ENCODE peak calls at places on chromosome X, in nine cellular contexts. O is NCI-H2029; T is HS-5; F is choroid plexus epithelial cell; U is tibial artery; S is aorta; Y is naive thymus-derived CD8-positive, alpha-beta T cell; G is CD4-positive, alpha-beta memory T cell; I is DMS53. W is an unnamed sample.
A peak's percentile ranks its signal among the peaks of the same experiment; 100 is the strongest.

GRCh38 chrX:40142417-40142816 is 44.7 kb upstream of the BCOR start:
- DNase-seq in Y (no peak), T (no peak), U (no peak), O (no peak), G (no peak), F (no peak), I (no peak), S (no peak), W (no peak)

GRCh38 chrX:51461053-51462050 is 35.0 kb downstream of the NUDT11 start:
- DNase-seq in I (peak; percentile 46), O (no peak), S (no peak), T (peak; percentile 6), F (peak; percentile 54), Y (peak; percentile 16), U (no peak), G (peak; percentile 36), W (no peak)

GRCh38 chrX:17425151-17425550 is 50.2 kb downstream of the NHS start:
- DNase-seq in S (no peak), G (no peak), U (no peak), Y (no peak), T (no peak), O (no peak), F (no peak), I (no peak), W (no peak)

GRCh38 chrX:46704767-46705386 is 54.0 kb downstream of the SLC9A7 start:
- DNase-seq in I (no peak), G (no peak), F (peak; percentile 67), S (no peak), O (no peak), Y (no peak), U (no peak), T (no peak), W (no peak)

GRCh38 chrX:56728752-56729151 is 291 bp upstream of the NBDY start:
- DNase-seq in U (no peak), O (no peak), S (no peak), Y (peak; percentile 12), F (peak; percentile 34), I (peak; percentile 62), G (peak; percentile 33), T (no peak), W (no peak)

GRCh38 chrX:153765138-153766079 is 1.4 kb downstream of the PLXNB3 start:
- DNase-seq in O (no peak), S (peak; percentile 50), U (no peak), G (no peak), I (no peak), F (peak; percentile 15), T (no peak), Y (no peak), W (no peak)

GRCh38 chrX:78625292-78625909 is 33.7 kb downstream of the RTL3 start:
- DNase-seq in U (no peak), I (no peak), S (no peak), T (no peak), Y (no peak), F (peak; percentile 5), G (no peak), O (no peak), W (no peak)

GRCh38 chrX:83008415-83008814 is 499.7 kb upstream of the POU3F4 start:
- DNase-seq in S (no peak), F (peak; percentile 1), I (peak; percentile 53), O (no peak), Y (no peak), U (no peak), T (no peak), G (no peak), W (no peak)

GRCh38 chrX:21683910-21684309 is 25.8 kb upstream of the KLHL34 start:
- DNase-seq in F (peak; percentile 66), I (no peak), G (no peak), T (peak; percentile 24), Y (no peak), S (no peak), U (no peak), O (no peak), W (no peak)

GRCh38 chrX:50100188-50100587 is 100.6 kb downstream of the AKAP4 start:
- DNase-seq in F (peak; percentile 28), S (no peak), U (no peak), T (no peak), Y (no peak), I (peak; percentile 63), O (no peak), G (no peak), W (no peak)

GRCh38 chrX:142998447-142999208 is 27.1 kb upstream of the SPANXN4 start:
- DNase-seq in O (no peak), S (no peak), U (no peak), F (no peak), I (no peak), G (no peak), Y (no peak), T (peak; percentile 32), W (no peak)

GRCh38 chrX:38796926-38797325 is 4.3 kb upstream of the MID1IP1 start:
- DNase-seq in T (no peak), U (no peak), F (peak; percentile 57), I (no peak), O (no peak), G (no peak), Y (no peak), S (no peak), W (no peak)

GRCh38 chrX:49912086-49912485 is 10.3 kb upstream of the CLCN5 start:
- DNase-seq in O (no peak), T (no peak), I (peak; percentile 48), G (no peak), Y (no peak), S (no peak), F (no peak), U (no peak), W (no peak)

GRCh38 chrX:151727346-151727745 is 7.2 kb upstream of the CNGA2 start:
- DNase-seq in G (no peak), Y (no peak), O (no peak), S (no peak), U (no peak), F (no peak), I (no peak), T (no peak), W (no peak)

GRCh38 chrX:110734894-110735541 is 60.6 kb downstream of the CHRDL1 start:
- DNase-seq in G (no peak), S (no peak), T (peak; percentile 57), O (no peak), F (peak; percentile 51), I (no peak), Y (no peak), U (no peak), W (no peak)

GRCh38 chrX:8673211-8673610 is 58.7 kb downstream of the ANOS1 start:
- DNase-seq in O (no peak), S (no peak), T (no peak), Y (no peak), U (no peak), F (no peak), I (no peak), G (no peak), W (no peak)

GRCh38 chrX:93673056-93673868 is at the start of gene NAP1L3:
- DNase-seq in G (peak; percentile 67), T (no peak), Y (peak; percentile 45), F (peak; percentile 48), S (peak; percentile 74), I (peak; percentile 86), O (no peak), U (peak; percentile 49), W (peak; percentile 1)

GRCh38 chrX:30302957-30303356 is 6.2 kb downstream of the NR0B1 start:
- DNase-seq in Y (no peak), F (no peak), I (peak; percentile 79), T (no peak), G (no peak), U (no peak), S (peak; percentile 46), O (no peak), W (no peak)

GRCh38 chrX:106698693-106699092 is 27.8 kb upstream of the RNF128 start:
- DNase-seq in G (no peak), S (no peak), I (no peak), O (no peak), T (no peak), U (no peak), Y (no peak), F (peak; percentile 40), W (no peak)

GRCh38 chrX:115625577-115626301 is 64.8 kb downstream of the PLS3 start:
- DNase-seq in O (no peak), T (no peak), U (no peak), G (no peak), F (peak; percentile 69), I (no peak), Y (no peak), S (no peak), W (no peak)

GRCh38 chrX:111164728-111165127 is 68.7 kb downstream of the PAK3 start:
- DNase-seq in O (no peak), T (no peak), S (no peak), F (peak; percentile 7), I (peak; percentile 40), Y (no peak), U (no peak), G (no peak), W (no peak)

GRCh38 chrX:51931761-51932160 is 38.3 kb downstream of the MAGED1 start:
- DNase-seq in S (no peak), O (no peak), F (no peak), I (no peak), U (no peak), T (no peak), Y (no peak), G (no peak), W (no peak)

GRCh38 chrX:71067727-71068051 is 445 bp downstream of the SNX12 start:
- DNase-seq in S (no peak), U (no peak), Y (no peak), G (no peak), O (no peak), F (no peak), I (no peak), T (no peak), W (no peak)